ENCODE peak calls at places on chromosomes 4 and X, in seven cellular contexts. W is ureter; J is stimulated activated naive CD8-positive, alpha-beta T cell treated with anti-CD3 and anti-CD28 coated beads, Interleukin-15, Interleukin-2, amounts not matched to agents 100 U/mL and 50 U/mL, for 24 hours; C is stimulated activated CD4-positive, alpha-beta T cell treated with anti-CD3 and anti-CD28 coated beads, Interleukin-15, amount 100 ng/mL, for 48 hours; Q is natural killer cell; V is putamen; H is ACHN. S is an unnamed sample.

GRCh38 chr4:110231869-110232268 is 33.5 kb upstream of the ELOVL6 start:
- DNase-seq in V (no peak), W (no peak), Q (no peak), J (no peak), H (no peak), C (no peak), S (peak)

GRCh38 chr4:143185253-143186107 is 763 bp downstream of the USP38 start:
- DNase-seq in W (no peak), Q (no peak), V (no peak), J (no peak), C (no peak), H (peak), S (no peak)

GRCh38 chrX:100410083-100410590 is at the start of gene PCDH19:
- DNase-seq in C (peak), V (peak), H (peak), W (peak), J (peak), Q (no peak), S (no peak)

GRCh38 chr4:76271248-76271647 is 19.7 kb downstream of the FAM47E start:
- DNase-seq in H (no peak), C (no peak), W (no peak), V (no peak), Q (no peak), J (no peak), S (no peak)

GRCh38 chr4:3301450-3302163 is 8.8 kb downstream of the RGS12 start:
- DNase-seq in W (no peak), C (no peak), V (no peak), J (no peak), Q (no peak), H (no peak), S (no peak)

GRCh38 chrX:42176790-42177189 is 253.4 kb upstream of the CASK start:
- DNase-seq in J (no peak), C (no peak), W (no peak), H (no peak), Q (no peak), V (no peak), S (no peak)

GRCh38 chr4:55312491-55313101 is 33.4 kb upstream of the SRD5A3 start:
- DNase-seq in H (peak), Q (no peak), W (peak), J (peak), V (peak), C (peak), S (peak)

GRCh38 chr4:1416051-1416947 is 10.1 kb upstream of the NKX1-1 start:
- DNase-seq in Q (no peak), J (no peak), W (no peak), V (no peak), C (no peak), H (no peak), S (no peak)

GRCh38 chr4:89492476-89493110 is 185.0 kb upstream of the GPRIN3 start:
- DNase-seq in J (no peak), C (no peak), H (no peak), Q (no peak), W (no peak), V (no peak), S (no peak)

GRCh38 chr4:167986044-167986443 is 106.3 kb upstream of the ANXA10 start:
- DNase-seq in J (no peak), W (no peak), Q (no peak), V (no peak), H (no peak), C (no peak), S (no peak)

GRCh38 chrX:9825966-9826365 is 39.7 kb downstream of the SHROOM2 start:
- DNase-seq in C (no peak), W (no peak), J (no peak), V (no peak), H (no peak), Q (no peak), S (no peak)

GRCh38 chr4:138406881-138407280 is 164.7 kb upstream of the SLC7A11 start:
- DNase-seq in C (no peak), V (no peak), H (no peak), Q (no peak), J (no peak), W (no peak), S (no peak)

GRCh38 chr4:7557447-7557846 is 122.7 kb upstream of the PSAPL1 start:
- DNase-seq in W (no peak), V (no peak), J (no peak), C (no peak), H (no peak), Q (no peak), S (peak)

GRCh38 chrX:68354869-68355628 is 78.2 kb downstream of the OPHN1 start:
- DNase-seq in C (no peak), Q (no peak), V (no peak), W (no peak), J (no peak), H (no peak), S (no peak)

GRCh38 chr4:186948361-186949291 is 225.0 kb upstream of the FAT1 start:
- DNase-seq in W (no peak), Q (no peak), J (no peak), V (no peak), H (peak), C (no peak), S (no peak)

GRCh38 chrX:133335027-133335426 is 80.3 kb downstream of the GPC4 start:
- DNase-seq in J (peak), W (no peak), V (peak), H (peak), Q (no peak), C (no peak), S (peak)

GRCh38 chr4:6943012-6943869 is 33.6 kb downstream of the TBC1D14 start:
- DNase-seq in W (no peak), H (no peak), C (no peak), J (no peak), V (no peak), Q (no peak), S (no peak)

GRCh38 chrX:69321006-69321655 is 155.9 kb upstream of the PJA1 start:
- DNase-seq in W (peak), V (no peak), C (no peak), H (no peak), Q (no peak), J (no peak), S (no peak)

GRCh38 chr4:100041646-100042045 is 91.6 kb upstream of the H2AZ1 start:
- DNase-seq in V (no peak), C (no peak), W (no peak), Q (no peak), H (no peak), J (no peak), S (no peak)

GRCh38 chr4:824461-825062 is 1.4 kb downstream of the CPLX1 start:
- DNase-seq in Q (no peak), W (no peak), V (no peak), J (no peak), H (no peak), C (no peak), S (no peak)

GRCh38 chr4:78722880-78723279 is 53.3 kb upstream of the BMP2K start:
- DNase-seq in C (no peak), H (no peak), W (no peak), J (no peak), V (no peak), Q (no peak), S (no peak)

GRCh38 chr4:54378461-54378860 is 149.4 kb downstream of the PDGFRA start:
- DNase-seq in W (no peak), Q (no peak), V (no peak), J (no peak), C (no peak), H (no peak), S (peak)

GRCh38 chr4:184937745-184938144 is 80.5 kb upstream of the HELT start:
- DNase-seq in H (no peak), V (no peak), J (no peak), Q (no peak), W (no peak), C (no peak), S (no peak)

GRCh38 chr4:86092684-86093083 is 267.2 kb downstream of the MAPK10 start:
- DNase-seq in V (no peak), C (no peak), H (peak), Q (no peak), J (no peak), W (no peak), S (peak)

GRCh38 chrX:115284877-115285276 is 4.6 kb upstream of the LUZP4 start:
- DNase-seq in J (no peak), H (no peak), W (no peak), V (no peak), C (no peak), Q (no peak), S (no peak)

GRCh38 chr4:16457944-16458343 is 231.7 kb upstream of the TAPT1 start:
- DNase-seq in H (no peak), W (no peak), C (no peak), J (no peak), V (no peak), Q (no peak), S (no peak)

GRCh38 chrX:135931644-135932487 is 38.4 kb downstream of the SAGE1 start:
- DNase-seq in Q (no peak), V (peak), J (peak), H (peak), W (no peak), C (peak), S (no peak)

GRCh38 chr4:81965454-81965853 is 408.3 kb downstream of the HNRNPD start:
- DNase-seq in Q (no peak), J (no peak), W (no peak), V (no peak), C (no peak), H (no peak), S (no peak)

GRCh38 chrX:14356401-14356800 is 172.9 kb upstream of the GLRA2 start:
- DNase-seq in J (no peak), C (no peak), V (no peak), H (no peak), Q (no peak), W (no peak), S (no peak)

GRCh38 chr4:108060686-108061321 is 71.1 kb downstream of the HADH start:
- DNase-seq in J (no peak), Q (no peak), V (no peak), W (no peak), C (no peak), H (no peak), S (no peak)

GRCh38 chr4:85818700-85819099 is 343.8 kb downstream of the ARHGAP24 start:
- DNase-seq in H (no peak), V (no peak), W (no peak), J (no peak), C (no peak), Q (no peak), S (no peak)

GRCh38 chr4:149638073-149638472 is 177.6 kb downstream of the IQCM start:
- DNase-seq in H (no peak), C (no peak), V (no peak), W (no peak), Q (no peak), J (no peak), S (no peak)

GRCh38 chr4:77385124-77385969 is 220.3 kb upstream of the CXCL13 start:
- DNase-seq in C (peak), Q (peak), J (peak), H (peak), V (peak), W (peak), S (peak)

GRCh38 chrX:13658602-13659001 is 5.7 kb downstream of the TCEANC start:
- DNase-seq in V (peak), J (no peak), C (no peak), W (no peak), H (peak), Q (no peak), S (no peak)